ENCODE peak calls at places on chromosomes 11 and 22, in ten cellular contexts. G, L, A, E, O, F, M, N, Y and C are unnamed samples.
A peak's percentile ranks its signal among the peaks of the same experiment; 100 is the strongest.

GRCh38 chr11:17014321-17014773 is at the start of gene PLEKHA7:
- DNase-seq in A (no peak), O (no peak), F (no peak), Y (no peak), L (no peak), N (no peak), G (no peak), E (peak; percentile 34), M (peak; percentile 7), C (no peak)

GRCh38 chr22:45538284-45538683 is 35.6 kb downstream of the FBLN1 start:
- DNase-seq in L (no peak), M (no peak), A (no peak), O (no peak), E (no peak), Y (no peak), G (no peak), F (no peak), N (no peak), C (no peak)

GRCh38 chr11:128506384-128506783 is 81.0 kb downstream of the ETS1 start:
- DNase-seq in O (no peak), F (no peak), E (no peak), L (no peak), A (no peak), G (no peak), N (no peak), Y (no peak), M (no peak), C (no peak)

GRCh38 chr22:41352058-41352457 is 29.7 kb upstream of the TEF start:
- DNase-seq in L (peak; percentile 83), N (peak; percentile 51), Y (peak; percentile 82), A (no peak), M (peak; percentile 8), F (no peak), E (no peak), G (no peak), O (no peak), C (peak; percentile 15)

GRCh38 chr22:43060213-43060612 is 29.0 kb downstream of the TTLL1 start:
- DNase-seq in L (peak; percentile 65), O (peak; percentile 14), Y (no peak), E (peak; percentile 30), M (peak; percentile 42), F (peak; percentile 73), G (no peak), N (no peak), A (no peak), C (no peak)

GRCh38 chr11:120339394-120339890 is 3.2 kb downstream of the ARHGEF12 start:
- DNase-seq in O (no peak), F (no peak), G (peak; percentile 42), E (peak; percentile 40), N (peak; percentile 50), M (peak; percentile 44), L (peak; percentile 40), A (peak; percentile 53), Y (peak; percentile 38), C (no peak)

GRCh38 chr22:30421695-30422480 is 3.7 kb upstream of the MTFP1 start:
- DNase-seq in Y (no peak), L (no peak), N (peak; percentile 33), G (no peak), E (no peak), A (no peak), F (no peak), O (no peak), M (peak; percentile 19), C (no peak)

GRCh38 chr11:96241351-96241841 is 101.6 kb downstream of the MAML2 start:
- DNase-seq in Y (no peak), F (no peak), E (no peak), O (no peak), L (peak; percentile 67), G (no peak), N (no peak), A (no peak), M (no peak), C (no peak)

GRCh38 chr11:132402056-132402684 is 1031.8 kb downstream of the NTM start:
- DNase-seq in L (peak; percentile 82), Y (peak; percentile 56), A (peak; percentile 15), O (no peak), M (peak; percentile 22), N (peak; percentile 5), E (no peak), F (peak; percentile 46), G (no peak), C (peak; percentile 79)

GRCh38 chr11:61482513-61482912 is 26.0 kb upstream of the LRRC10B start:
- DNase-seq in N (no peak), Y (no peak), M (peak; percentile 37), E (no peak), L (peak; percentile 81), G (no peak), O (no peak), F (peak; percentile 75), A (no peak), C (peak; percentile 36)

GRCh38 chr11:107785401-107785800 is 73.2 kb downstream of the SLC35F2 start:
- DNase-seq in F (peak; percentile 34), A (no peak), N (no peak), L (no peak), O (no peak), G (no peak), M (no peak), E (no peak), Y (no peak), C (peak; percentile 13)

GRCh38 chr11:65112551-65113360 is 1.1 kb downstream of the TM7SF2 start:
- DNase-seq in M (peak; percentile 67), G (no peak), N (no peak), A (peak; percentile 40), Y (no peak), L (peak; percentile 65), E (peak; percentile 75), O (peak; percentile 64), F (peak; percentile 83), C (no peak)

GRCh38 chr22:16956290-16956689 is 51.7 kb downstream of the GAB4 start:
- DNase-seq in N (no peak), A (no peak), O (no peak), Y (no peak), G (no peak), L (no peak), M (no peak), E (no peak), F (peak; percentile 10), C (no peak)

GRCh38 chr22:49764151-49764581 is 63.5 kb downstream of the BRD1 start:
- DNase-seq in M (no peak), A (no peak), E (peak; percentile 22), N (no peak), L (no peak), O (no peak), G (no peak), Y (peak; percentile 36), F (no peak), C (no peak)

GRCh38 chr11:83827940-83828554 is 541.9 kb upstream of the CCDC90B start:
- DNase-seq in Y (peak; percentile 44), F (peak; percentile 16), N (peak; percentile 36), G (no peak), A (no peak), E (no peak), L (peak; percentile 56), O (no peak), M (peak; percentile 55), C (peak; percentile 29)

GRCh38 chr22:31148953-31149627 is 8.8 kb upstream of the PLA2G3 start:
- DNase-seq in E (peak; percentile 79), Y (peak; percentile 74), L (peak; percentile 89), O (no peak), A (peak; percentile 61), G (peak; percentile 82), N (peak; percentile 57), M (peak; percentile 70), F (peak; percentile 75), C (peak; percentile 68)

GRCh38 chr11:1892558-1892957 is 863 bp upstream of the PRR33 start:
- DNase-seq in M (no peak), G (no peak), E (no peak), N (no peak), O (no peak), Y (no peak), F (no peak), A (no peak), L (no peak), C (no peak)

GRCh38 chr22:25729016-25729415 is 13.0 kb upstream of the MYO18B start:
- DNase-seq in O (no peak), F (no peak), A (no peak), Y (no peak), L (no peak), E (no peak), M (no peak), G (no peak), N (no peak), C (no peak)

GRCh38 chr11:58963551-58964075 is 24.3 kb downstream of the GLYATL1 start:
- DNase-seq in M (no peak), E (peak; percentile 33), O (no peak), N (no peak), F (no peak), G (peak; percentile 20), A (no peak), L (peak; percentile 99), Y (peak; percentile 65), C (peak; percentile 30)

GRCh38 chr11:17991799-17992433 is 20.9 kb downstream of the SERGEF start:
- DNase-seq in O (peak; percentile 22), F (peak; percentile 68), L (peak; percentile 55), Y (peak; percentile 60), G (peak; percentile 33), M (peak; percentile 49), A (no peak), N (peak; percentile 58), E (peak; percentile 34), C (peak; percentile 27)